ENCODE peak calls at places on chromosomes 3 and 15, in seven cellular contexts. I, M, D, Y, S, E and R are unnamed samples.
A peak's percentile ranks its signal among the peaks of the same experiment; 100 is the strongest.

GRCh38 chr3:109275702-109276293 is 40.5 kb downstream of the DPPA2 start:
- DNase-seq in D (peak; percentile 28), M (peak; percentile 31), I (peak; percentile 14), Y (peak; percentile 64), S (peak; percentile 78), E (no peak), R (peak; percentile 14)

GRCh38 chr3:192408721-192409151 is 318.6 kb downstream of the FGF12 start:
- DNase-seq in Y (no peak), S (peak; percentile 10), E (peak; percentile 19), D (no peak), M (no peak), I (peak; percentile 13), R (no peak)

GRCh38 chr3:133330542-133330941 is 69.3 kb upstream of the BFSP2 start:
- DNase-seq in I (no peak), M (no peak), E (no peak), Y (no peak), S (no peak), D (no peak), R (no peak)

GRCh38 chr15:34808016-34808415 is 12.7 kb upstream of the ACTC1 start:
- DNase-seq in S (no peak), D (no peak), E (no peak), M (no peak), I (no peak), Y (no peak), R (no peak)

GRCh38 chr3:54572197-54572895 is 355.5 kb downstream of the LRTM1 start:
- DNase-seq in Y (no peak), I (no peak), E (no peak), S (peak; percentile 8), D (no peak), M (no peak), R (no peak)

GRCh38 chr3:141547791-141548190 is 61.0 kb downstream of the RASA2 start:
- DNase-seq in E (no peak), S (no peak), M (no peak), Y (no peak), D (no peak), I (no peak), R (no peak)

GRCh38 chr3:11624161-11624560 is 19.6 kb downstream of the VGLL4 start:
- DNase-seq in Y (no peak), S (no peak), D (no peak), I (no peak), M (no peak), E (no peak), R (no peak)

GRCh38 chr3:16789344-16790100 is 95.2 kb upstream of the PLCL2 start:
- DNase-seq in E (no peak), S (no peak), Y (no peak), I (no peak), D (no peak), M (no peak), R (no peak)

GRCh38 chr15:73330206-73331051 is 38.3 kb downstream of the HCN4 start:
- DNase-seq in S (no peak), M (no peak), I (no peak), Y (no peak), D (no peak), E (no peak), R (no peak)

GRCh38 chr3:170614214-170614966 is 28.5 kb upstream of the SLC7A14 start:
- DNase-seq in D (no peak), Y (peak; percentile 34), E (peak; percentile 30), S (peak; percentile 84), M (no peak), I (no peak), R (no peak)

GRCh38 chr3:8500966-8501365 is 657 bp upstream of the LMCD1 start:
- DNase-seq in Y (no peak), S (no peak), M (no peak), E (no peak), D (no peak), I (no peak), R (no peak)

GRCh38 chr15:84736375-84736774 is 12.0 kb upstream of the ZNF592 start:
- DNase-seq in Y (no peak), D (no peak), E (no peak), I (peak; percentile 97), M (no peak), S (no peak), R (peak; percentile 53)

GRCh38 chr3:97265237-97266005 is 451.0 kb downstream of the EPHA6 start:
- DNase-seq in S (no peak), D (no peak), Y (no peak), I (no peak), M (no peak), E (no peak), R (no peak)

GRCh38 chr15:29101491-29101890 is 168.1 kb downstream of the NSMCE3 start:
- DNase-seq in I (no peak), S (no peak), Y (no peak), M (no peak), E (no peak), D (no peak), R (no peak)

GRCh38 chr3:129013491-129013891 is 12.4 kb downstream of the EFCC1 start:
- DNase-seq in S (no peak), M (no peak), E (no peak), D (no peak), I (peak; percentile 17), Y (peak; percentile 40), R (no peak)

GRCh38 chr3:45365060-45365459 is 23.3 kb upstream of the LARS2 start:
- DNase-seq in M (no peak), S (no peak), I (no peak), D (no peak), E (no peak), Y (no peak), R (no peak)

GRCh38 chr3:72669224-72669623 is 179.0 kb downstream of the SHQ1 start:
- DNase-seq in Y (no peak), I (no peak), S (no peak), E (no peak), M (no peak), D (no peak), R (no peak)

GRCh38 chr3:190117995-190118394 is 2.7 kb downstream of the P3H2 start:
- DNase-seq in E (no peak), S (peak; percentile 21), D (no peak), Y (no peak), I (no peak), M (no peak), R (no peak)

GRCh38 chr3:27888562-27888961 is 166.4 kb upstream of the EOMES start:
- DNase-seq in M (no peak), D (no peak), I (no peak), E (no peak), S (peak; percentile 2), Y (peak; percentile 20), R (no peak)

GRCh38 chr3:26799679-26800317 is 177.2 kb downstream of the LRRC3B start:
- DNase-seq in D (no peak), Y (no peak), I (peak; percentile 37), M (no peak), S (no peak), E (no peak), R (no peak)

GRCh38 chr3:43999920-44000319 is 241.8 kb upstream of the TOPAZ1 start:
- DNase-seq in S (no peak), M (no peak), Y (no peak), I (no peak), E (no peak), D (no peak), R (no peak)

GRCh38 chr15:87349181-87349580 is 907.4 kb downstream of the NTRK3 start:
- DNase-seq in S (peak; percentile 22), M (no peak), I (no peak), Y (peak; percentile 7), D (no peak), E (no peak), R (no peak)

GRCh38 chr15:87348746-87349145 is 907.8 kb downstream of the NTRK3 start:
- DNase-seq in E (no peak), M (no peak), S (peak; percentile 11), I (no peak), D (no peak), Y (peak; percentile 11), R (no peak)

GRCh38 chr15:87345955-87346354 is 910.6 kb downstream of the NTRK3 start:
- DNase-seq in Y (no peak), D (no peak), M (no peak), S (no peak), I (no peak), E (no peak), R (no peak)

DNA sequence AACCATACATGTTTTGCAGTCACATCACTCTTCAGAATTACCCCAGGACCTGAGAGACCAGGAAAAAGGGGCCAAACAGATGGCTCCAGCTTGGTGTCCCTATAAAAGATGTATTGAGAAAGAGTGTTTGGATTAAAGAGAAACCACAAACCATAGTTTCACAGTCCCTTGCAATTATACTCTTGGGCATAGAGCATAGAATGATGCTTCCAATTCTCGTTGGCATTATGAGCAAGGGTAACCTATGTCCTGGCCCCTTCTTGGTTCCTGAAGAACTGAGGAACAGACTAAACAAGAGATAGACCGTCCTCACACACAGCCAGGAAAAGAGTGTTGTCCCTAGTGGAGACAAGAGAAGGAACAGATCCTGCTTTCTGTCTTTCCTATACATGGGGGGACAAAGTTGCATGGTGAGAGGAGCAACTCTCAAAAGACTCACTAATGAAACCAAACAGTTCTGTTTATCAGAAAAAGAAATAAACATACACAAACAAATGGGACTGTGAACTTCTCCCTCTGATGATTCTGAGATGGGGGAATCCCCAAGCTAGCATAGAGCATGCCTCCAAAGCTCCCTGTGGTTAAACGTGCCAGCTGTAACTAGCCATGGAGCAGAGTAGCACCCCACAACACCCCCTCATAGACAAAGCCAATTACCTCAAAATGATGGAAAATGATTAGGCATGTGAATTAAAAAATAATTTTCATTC is 908.6 kb downstream of the NTRK3 start:
- DNase-seq in Y (no peak), I (no peak), D (no peak), E (no peak), M (no peak), S (no peak), R (no peak)
- H3K27ac ChIP-seq in Y (no peak overlapping the region), I (no peak overlapping the region), D (no peak overlapping the region), E (no peak overlapping the region), M (no peak overlapping the region), S (no peak overlapping the region), R (no peak overlapping the region)

GRCh38 chr3:123725652-123726400 is 141.0 kb upstream of the HACD2 start:
- DNase-seq in M (no peak), S (no peak), I (no peak), Y (peak; percentile 34), E (no peak), D (no peak), R (no peak)
- TF ChIP-seq CTCF in M (no peak), S (no peak), I (no peak), Y (no peak), E (no peak), D (no peak), R (no peak)

DNA sequence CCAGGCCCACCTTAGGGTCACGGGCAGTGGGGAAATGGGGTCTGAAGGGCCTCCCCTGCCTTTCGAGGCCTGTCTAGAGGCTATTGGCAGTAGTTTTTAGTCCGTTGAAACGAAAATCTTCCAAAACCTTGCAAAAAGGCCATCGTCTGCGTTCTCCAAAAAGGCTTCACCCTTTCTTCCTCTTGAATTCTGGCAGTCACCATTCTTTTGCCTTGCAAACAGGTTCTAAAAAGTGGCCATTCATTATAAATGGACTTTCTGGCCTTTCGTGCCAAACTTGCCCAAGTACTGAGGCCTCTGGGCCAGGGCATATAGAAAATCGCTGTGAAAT is 367 bp upstream of the TARS3 start:
- DNase-seq in E (no peak), S (no peak), Y (no peak), D (no peak), M (no peak), I (no peak), R (no peak)
- H3K4me3 ChIP-seq in E (no peak overlapping the region), S (no peak overlapping the region), Y (peak overlapping the region; percentile 32), D (peak overlapping the region; percentile 86), M (no peak overlapping the region), I (peak overlapping the region; percentile 26), R (no peak overlapping the region)

DNA sequence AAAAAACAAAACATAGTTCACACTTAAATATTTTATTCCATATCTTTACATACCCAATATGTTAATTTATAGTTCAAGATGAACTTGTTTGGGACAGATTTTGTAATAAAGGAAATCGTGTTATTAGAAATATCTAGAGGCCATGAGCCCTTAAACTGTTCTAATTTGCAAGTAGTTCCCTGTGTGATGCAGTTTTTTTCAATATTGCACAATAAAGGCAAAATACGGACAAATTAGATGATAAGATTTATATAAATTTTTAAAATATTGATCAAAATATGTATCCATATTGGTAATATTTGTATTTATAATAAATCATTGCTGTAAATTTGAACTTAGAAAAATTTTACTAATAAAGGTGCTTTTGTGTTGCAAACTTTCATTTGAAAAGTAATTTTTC is 23.8 kb downstream of the CTNNB1 start:
- DNase-seq in E (no peak), M (no peak), S (no peak), Y (no peak), D (no peak), I (no peak), R (no peak)
- H3K27ac ChIP-seq in E (no peak overlapping the region), M (no peak overlapping the region), S (no peak overlapping the region), Y (no peak overlapping the region), D (no peak overlapping the region), I (no peak overlapping the region), R (no peak overlapping the region)